ENCODE peak calls at places on chromosomes 6 and 20, in seven cellular contexts. M is A549, U is fibroblast of lung, Q is pancreas, R is brain microvascular endothelial cell, T is cardiac muscle cell, A is SJSA1. J is an unnamed sample.

GRCh38 chr20:38940644-38941043 is 14.4 kb downstream of the FAM83D start:
- DNase-seq in M (no peak), U (no peak), Q (no peak), R (no peak), T (no peak), A (no peak), J (no peak)

GRCh38 chr6:112249489-112249888 is 4.9 kb downstream of the LAMA4 start:
- DNase-seq in M (no peak), U (peak; percentile 79), Q (no peak), R (peak; percentile 45), T (no peak), A (no peak), J (no peak)

GRCh38 chr6:16397623-16398022 is 159.2 kb downstream of the GMPR start:
- DNase-seq in M (no peak), U (peak; percentile 78), Q (no peak), R (peak; percentile 44), T (no peak), A (no peak), J (no peak)

GRCh38 chr20:31549513-31549880 is 35.3 kb downstream of the HM13 start:
- DNase-seq in M (no peak), U (no peak), Q (no peak), R (no peak), T (no peak), A (no peak), J (no peak)

GRCh38 chr20:37733416-37733815 is 39.6 kb downstream of the CTNNBL1 start:
- DNase-seq in M (no peak), U (no peak), Q (no peak), R (no peak), T (no peak), A (no peak), J (no peak)

GRCh38 chr6:168596316-168596715 is 155.3 kb downstream of the SMOC2 start:
- DNase-seq in M (no peak), U (no peak), Q (no peak), R (no peak), T (no peak), A (peak; percentile 7), J (no peak)

GRCh38 chr6:101614774-101615173 is 221.3 kb downstream of the GRIK2 start:
- DNase-seq in M (peak; percentile 4), U (peak; percentile 86), Q (no peak), R (peak; percentile 14), T (no peak), A (no peak), J (peak; percentile 94)

GRCh38 chr6:160791981-160792418 is 90.0 kb downstream of the PLG start:
- DNase-seq in M (peak; percentile 23), U (no peak), Q (no peak), R (no peak), T (no peak), A (no peak), J (peak; percentile 34)

GRCh38 chr6:148240866-148241477 is 101.7 kb upstream of the SASH1 start:
- DNase-seq in M (no peak), U (peak; percentile 45), Q (no peak), R (no peak), T (no peak), A (no peak), J (no peak)

GRCh38 chr6:150252714-150253444 is 110.0 kb downstream of the PPP1R14C start:
- DNase-seq in M (no peak), U (peak; percentile 63), Q (no peak), R (no peak), T (no peak), A (no peak), J (no peak)

GRCh38 chr6:158086054-158086705 is 81.9 kb downstream of the SERAC1 start:
- DNase-seq in M (no peak), U (peak; percentile 73), Q (no peak), R (peak; percentile 58), T (no peak), A (no peak), J (no peak)

GRCh38 chr6:158086706-158087518 is 81.2 kb downstream of the SERAC1 start:
- DNase-seq in M (no peak), U (no peak), Q (no peak), R (peak; percentile 62), T (no peak), A (no peak), J (no peak)

GRCh38 chr6:158083687-158084325 is 84.3 kb downstream of the SERAC1 start:
- DNase-seq in M (no peak), U (no peak), Q (no peak), R (no peak), T (no peak), A (no peak), J (no peak)

GRCh38 chr6:158085261-158086053 is 82.6 kb downstream of the SERAC1 start:
- DNase-seq in M (no peak), U (no peak), Q (no peak), R (no peak), T (no peak), A (no peak), J (no peak)

DNA sequence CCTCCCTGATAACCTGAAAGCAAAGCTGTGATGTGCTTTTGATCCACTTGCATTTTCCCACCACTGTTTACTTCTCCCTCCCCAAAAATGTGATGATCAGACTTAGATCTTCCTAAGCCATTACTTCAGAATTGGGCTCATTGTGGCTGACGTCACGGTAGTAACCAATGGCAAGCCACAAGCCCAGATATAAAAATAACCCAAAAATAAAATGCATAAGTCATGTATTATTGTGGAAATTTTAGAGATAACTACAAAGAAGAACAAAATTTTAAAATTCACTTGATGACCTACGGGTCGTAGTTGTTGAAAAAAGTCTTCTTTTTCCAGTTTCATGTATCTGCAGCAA is 80.6 kb downstream of the SERAC1 start:
- DNase-seq in M (no peak), U (no peak), Q (no peak), R (no peak), T (no peak), A (no peak), J (no peak)
- H3K27ac ChIP-seq in M (no peak overlapping the region), U (peak overlapping the region; percentile 35), Q (no peak overlapping the region), R (peak overlapping the region; percentile 70), T (no peak overlapping the region), A (no peak overlapping the region), J (no peak overlapping the region)

DNA sequence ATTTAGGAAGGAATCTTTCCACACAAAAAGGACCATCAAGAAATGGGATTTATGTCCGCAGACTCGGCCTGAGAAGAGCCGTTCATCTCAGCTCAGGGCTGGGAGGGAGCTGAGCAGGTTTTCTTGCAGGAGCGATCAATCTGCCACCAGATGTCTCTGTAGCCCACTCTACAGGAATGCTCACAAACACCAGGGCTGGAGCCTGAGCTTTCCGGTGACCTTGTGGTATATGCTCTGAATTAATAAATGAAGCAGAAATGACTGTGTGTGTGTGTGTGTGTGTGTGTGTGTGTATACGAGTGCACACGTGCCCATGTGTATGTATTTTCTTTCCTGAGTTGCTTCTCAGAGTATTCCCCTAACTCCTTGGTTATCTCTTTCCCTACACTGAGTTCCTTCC is 12.0 kb downstream of the CD83 start:
- DNase-seq in M (peak; percentile 58), U (peak; percentile 77), Q (no peak), R (peak; percentile 70), T (peak; percentile 77), A (no peak), J (no peak)
- H3K27ac ChIP-seq in M (no peak overlapping the region), U (no peak overlapping the region), Q (no peak overlapping the region), R (no peak overlapping the region), T (no peak overlapping the region), A (no peak overlapping the region), J (no peak overlapping the region)

DNA sequence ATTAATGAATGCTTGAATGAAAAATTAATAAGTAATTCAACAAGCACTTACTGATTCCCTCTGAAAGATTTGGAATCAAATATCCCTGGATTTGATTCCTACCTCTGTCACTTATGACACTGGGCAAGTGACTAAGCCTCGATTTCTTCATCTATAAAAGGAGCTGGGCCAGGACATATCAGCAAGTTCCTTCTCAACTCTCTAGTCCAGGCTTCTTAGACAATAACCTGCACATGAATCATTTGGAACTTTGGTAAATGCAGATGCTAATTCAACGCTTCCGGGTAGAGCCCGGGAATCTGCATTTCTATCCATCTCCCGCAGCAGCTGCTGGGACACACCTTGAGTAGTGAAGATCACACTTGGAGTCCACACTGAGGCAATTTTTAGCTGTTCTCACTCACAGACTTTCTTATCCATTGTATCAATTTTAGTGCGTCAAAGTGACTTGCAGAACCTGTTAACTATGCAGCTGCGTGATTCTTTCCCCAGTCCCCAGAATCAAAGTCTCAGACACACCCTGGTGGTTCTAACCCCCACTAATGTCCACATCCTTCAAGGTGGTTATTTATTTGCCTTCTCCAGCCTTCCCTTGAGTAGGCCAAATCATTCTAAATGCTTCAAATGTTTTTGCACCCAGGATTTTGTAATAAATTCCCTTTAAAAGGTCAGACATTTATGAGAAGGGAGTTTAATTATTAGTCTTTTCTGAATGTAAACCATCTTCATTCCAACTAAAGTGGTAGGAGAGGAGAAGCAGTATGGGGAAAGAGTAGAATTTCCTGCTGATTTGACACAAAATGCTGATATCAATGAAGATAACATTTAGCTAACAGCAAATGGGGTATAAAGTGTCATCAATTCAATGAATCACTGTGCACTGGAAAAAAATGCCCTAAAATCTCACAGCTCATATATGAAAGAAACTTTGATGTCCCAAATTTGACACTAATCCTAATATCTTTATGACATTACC is 26.0 kb upstream of the CCND3 start:
- DNase-seq in M (peak; percentile 97), U (peak; percentile 72), Q (no peak), R (peak; percentile 20), T (no peak), A (no peak), J (peak; percentile 45)
- H3K27ac ChIP-seq in M (peak overlapping the region; percentile 97), U (no peak overlapping the region), Q (no peak overlapping the region), R (peak overlapping the region; percentile 50), T (no peak overlapping the region), A (peak overlapping the region; percentile 95), J (peak overlapping the region; percentile 66)

GRCh38 chr20:32970115-32970972 is 33.9 kb downstream of the SUN5 start:
- DNase-seq in M (no peak), U (no peak), Q (no peak), R (no peak), T (no peak), A (peak; percentile 36), J (no peak)
- H3K27ac ChIP-seq in M (no peak overlapping the region), U (no peak overlapping the region), Q (no peak overlapping the region), R (no peak overlapping the region), T (peak overlapping the region; percentile 96), A (no peak overlapping the region), J (no peak overlapping the region)

GRCh38 chr20:46946796-46947195 is 52.2 kb downstream of the EYA2 start:
- DNase-seq in M (no peak), U (no peak), Q (no peak), R (no peak), T (no peak), A (no peak), J (no peak)
- H3K27ac ChIP-seq in M (no peak overlapping the region), U (no peak overlapping the region), Q (no peak overlapping the region), R (peak overlapping the region; percentile 32), T (no peak overlapping the region), A (no peak overlapping the region), J (no peak overlapping the region)

DNA sequence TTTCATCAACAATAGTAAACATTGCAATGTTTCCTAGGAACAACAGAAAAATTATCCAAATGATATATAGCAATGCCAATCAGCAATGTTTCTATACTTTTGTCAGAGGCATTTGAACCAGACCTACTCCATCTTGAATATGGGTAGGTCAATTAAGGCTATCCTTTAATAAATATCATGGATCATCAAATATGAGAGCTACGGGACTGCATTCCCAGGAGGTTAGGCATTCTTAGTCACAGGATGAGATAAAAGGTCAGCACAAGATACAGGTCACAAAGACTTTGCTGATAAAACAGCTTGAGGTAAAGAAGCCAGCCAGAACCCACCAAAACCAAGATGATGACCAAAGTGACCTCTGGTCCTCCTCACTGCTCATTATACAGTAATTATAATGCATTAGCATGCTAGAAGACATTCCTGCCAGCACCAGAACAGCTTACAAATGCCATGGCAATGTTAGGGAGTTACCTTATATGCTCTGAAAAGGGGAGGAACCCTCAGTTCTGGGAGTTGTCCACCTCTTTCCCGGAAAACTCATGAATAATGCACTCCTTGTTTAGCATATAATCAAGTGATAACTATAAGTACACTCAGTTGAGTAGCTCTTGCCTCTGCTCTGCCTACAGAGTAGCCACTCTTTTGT is 8.6 kb upstream of the SERPINB6 start:
- DNase-seq in M (peak; percentile 18), U (peak; percentile 73), Q (no peak), R (no peak), T (no peak), A (no peak), J (no peak)
- H3K27ac ChIP-seq in M (peak overlapping the region; percentile 19), U (no peak overlapping the region), Q (no peak overlapping the region), R (no peak overlapping the region), T (no peak overlapping the region), A (no peak overlapping the region), J (peak overlapping the region; percentile 46)